ENCODE peak calls at places on chromosomes 13 and 19, in four cellular contexts. One of them, this sample, is unnamed.
A peak's percentile ranks its signal among the peaks of the same experiment; 100 is the strongest.

GRCh38 chr19:11268783-11269267 is 6.5 kb upstream of the DOCK6 start:
- DNase-seq in H1: no peak
- DNase-seq in K562: peak; percentile 62
- DNase-seq in HepG2: peak; percentile 60
- DNase-seq in this sample: no peak

GRCh38 chr19:4113398-4114088 is 10.4 kb downstream of the MAP2K2 start:
- DNase-seq in H1: no peak
- DNase-seq in K562: no peak
- DNase-seq in HepG2: no peak
- DNase-seq in this sample: no peak

GRCh38 chr19:35734889-35735288 is 7.4 kb downstream of the IGFLR1 start:
- DNase-seq in H1: no peak
- DNase-seq in K562: no peak
- DNase-seq in HepG2: no peak
- DNase-seq in this sample: no peak

GRCh38 chr19:2050349-2050990 is 574 bp downstream of the MKNK2 start:
- DNase-seq in H1: no peak
- DNase-seq in K562: no peak
- DNase-seq in HepG2: no peak
- DNase-seq in this sample: no peak

GRCh38 chr13:93680329-93680728 is 453.7 kb downstream of the GPC6 start:
- DNase-seq in H1: no peak
- DNase-seq in K562: no peak
- DNase-seq in HepG2: no peak
- DNase-seq in this sample: no peak

GRCh38 chr19:31535691-31536460 is 186.6 kb upstream of the TSHZ3 start:
- DNase-seq in H1: peak; percentile 23
- DNase-seq in K562: no peak
- DNase-seq in HepG2: no peak
- DNase-seq in this sample: no peak

GRCh38 chr13:103067751-103068563 is 1.7 kb upstream of the SLC10A2 start:
- DNase-seq in H1: peak; percentile 57
- DNase-seq in K562: no peak
- DNase-seq in HepG2: no peak
- DNase-seq in this sample: no peak

GRCh38 chr13:79295906-79296564 is 110.0 kb downstream of the RBM26 start:
- DNase-seq in H1: no peak
- DNase-seq in K562: no peak
- DNase-seq in HepG2: no peak
- DNase-seq in this sample: no peak

GRCh38 chr19:3450796-3451411 is 29.4 kb downstream of the SMIM24 start:
- DNase-seq in H1: no peak
- DNase-seq in K562: no peak
- DNase-seq in HepG2: peak; percentile 39
- DNase-seq in this sample: peak; percentile 98

GRCh38 chr13:28337196-28338045 is 157.5 kb downstream of the FLT1 start:
- DNase-seq in H1: no peak
- DNase-seq in K562: no peak
- DNase-seq in HepG2: no peak
- DNase-seq in this sample: no peak

GRCh38 chr19:55173717-55174409 is 6.2 kb downstream of the SYT5 start:
- DNase-seq in H1: peak; percentile 99
- DNase-seq in K562: peak; percentile 94
- DNase-seq in HepG2: peak; percentile 39
- DNase-seq in this sample: peak; percentile 93

GRCh38 chr13:31049833-31050232 is 111.9 kb downstream of the HSPH1 start:
- DNase-seq in H1: no peak
- DNase-seq in K562: no peak
- DNase-seq in HepG2: no peak
- DNase-seq in this sample: no peak

GRCh38 chr13:30668305-30668704 is 50.6 kb downstream of the USPL1 start:
- DNase-seq in H1: no peak
- DNase-seq in K562: no peak
- DNase-seq in HepG2: peak; percentile 93
- DNase-seq in this sample: no peak

GRCh38 chr19:35053667-35054293 is 12.3 kb downstream of the HPN start:
- DNase-seq in H1: no peak
- DNase-seq in K562: no peak
- DNase-seq in HepG2: no peak
- DNase-seq in this sample: no peak

GRCh38 chr19:33962161-33962560 is 165.5 kb downstream of the KCTD15 start:
- DNase-seq in H1: no peak
- DNase-seq in K562: no peak
- DNase-seq in HepG2: no peak
- DNase-seq in this sample: no peak

GRCh38 chr13:80131204-80131603 is 209.7 kb downstream of the SPRY2 start:
- DNase-seq in H1: no peak
- DNase-seq in K562: no peak
- DNase-seq in HepG2: no peak
- DNase-seq in this sample: peak; percentile 49

GRCh38 chr19:30236006-30236405 is 136.2 kb upstream of the ZNF536 start:
- DNase-seq in H1: no peak
- DNase-seq in K562: no peak
- DNase-seq in HepG2: no peak
- DNase-seq in this sample: no peak

GRCh38 chr13:46609726-46610125 is 56.8 kb downstream of the LRCH1 start:
- DNase-seq in H1: no peak
- DNase-seq in K562: no peak
- DNase-seq in HepG2: no peak
- DNase-seq in this sample: no peak

GRCh38 chr13:95553271-95553588 is 710 bp downstream of the CLDN10 start:
- DNase-seq in H1: no peak
- DNase-seq in K562: no peak
- DNase-seq in HepG2: no peak
- DNase-seq in this sample: no peak

GRCh38 chr19:20367811-20368294 is 197.7 kb downstream of the ZNF737 start:
- DNase-seq in H1: peak; percentile 62
- DNase-seq in K562: no peak
- DNase-seq in HepG2: no peak
- DNase-seq in this sample: no peak

GRCh38 chr13:105918842-105919741 is 616.4 kb downstream of the EFNB2 start:
- DNase-seq in H1: no peak
- DNase-seq in K562: no peak
- DNase-seq in HepG2: peak; percentile 3
- DNase-seq in this sample: peak; percentile 73

GRCh38 chr13:48448963-48449614 is 36.2 kb upstream of the LPAR6 start:
- DNase-seq in H1: no peak
- DNase-seq in K562: no peak
- DNase-seq in HepG2: no peak
- DNase-seq in this sample: no peak

GRCh38 chr19:16197188-16197621 is 506 bp upstream of the AP1M1 start:
- DNase-seq in H1: no peak
- DNase-seq in K562: no peak
- DNase-seq in HepG2: peak; percentile 61
- DNase-seq in this sample: no peak

GRCh38 chr13:79492313-79492798 is 11.4 kb downstream of the NDFIP2 start:
- DNase-seq in H1: no peak
- DNase-seq in K562: no peak
- DNase-seq in HepG2: no peak
- DNase-seq in this sample: no peak

GRCh38 chr13:20441879-20442278 is 83.8 kb downstream of the CRYL1 start:
- DNase-seq in H1: no peak
- DNase-seq in K562: no peak
- DNase-seq in HepG2: no peak
- DNase-seq in this sample: no peak

GRCh38 chr13:38348890-38349289 is 761 bp upstream of the UFM1 start:
- DNase-seq in H1: no peak
- DNase-seq in K562: peak; percentile 13
- DNase-seq in HepG2: no peak
- DNase-seq in this sample: peak; percentile 9

GRCh38 chr13:104106705-104107393 is 1040.6 kb upstream of the SLC10A2 start:
- DNase-seq in H1: peak; percentile 47
- DNase-seq in K562: no peak
- DNase-seq in HepG2: no peak
- DNase-seq in this sample: no peak

GRCh38 chr19:29501816-29502580 is 23.8 kb upstream of the VSTM2B start:
- DNase-seq in H1: no peak
- DNase-seq in K562: no peak
- DNase-seq in HepG2: no peak
- DNase-seq in this sample: no peak

GRCh38 chr13:81021284-81021683 is 680.4 kb upstream of the SPRY2 start:
- DNase-seq in H1: no peak
- DNase-seq in K562: no peak
- DNase-seq in HepG2: peak; percentile 0
- DNase-seq in this sample: no peak

GRCh38 chr13:82766732-82767321 is 1115.4 kb downstream of the SLITRK1 start:
- DNase-seq in H1: no peak
- DNase-seq in K562: no peak
- DNase-seq in HepG2: no peak
- DNase-seq in this sample: no peak

GRCh38 chr19:15248648-15249559 is 16.7 kb upstream of the EPHX3 start:
- DNase-seq in H1: no peak
- DNase-seq in K562: no peak
- DNase-seq in HepG2: no peak
- DNase-seq in this sample: peak; percentile 65

DNA sequence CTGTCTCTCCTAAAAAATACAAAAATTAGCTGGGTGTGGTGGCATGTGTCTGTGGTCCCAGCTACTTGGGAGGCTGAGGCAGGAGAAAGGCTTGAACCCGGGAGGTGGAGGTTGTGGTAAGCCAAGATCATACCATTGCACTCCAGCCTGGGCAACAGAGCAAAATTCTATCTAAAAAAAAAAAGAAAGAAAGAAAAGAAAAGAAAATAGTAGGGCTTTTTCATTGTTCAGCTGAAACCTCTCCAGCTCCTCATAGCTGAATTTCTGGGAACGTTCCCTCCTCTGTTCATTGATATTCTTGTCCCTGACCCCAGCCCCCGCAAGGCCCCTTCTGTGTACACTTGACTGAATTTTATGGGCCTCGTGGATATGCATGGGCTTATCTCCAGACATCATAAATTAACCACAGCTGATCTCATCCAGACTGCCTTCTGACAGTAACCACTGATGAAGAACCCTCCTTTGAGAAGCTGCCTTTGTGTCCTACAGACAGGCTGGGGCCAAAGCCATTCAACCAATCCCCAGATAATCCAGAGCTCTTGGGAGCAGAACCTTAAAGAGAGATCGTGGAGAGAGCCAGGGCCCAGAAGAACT is at the start of gene ELSPBP1:
- DNase-seq in H1: no peak
- DNase-seq in K562: no peak
- DNase-seq in HepG2: no peak
- DNase-seq in this sample: no peak
- TF ChIP-seq PHF8 in H1: no peak
- TF ChIP-seq PHF8 in K562: no peak
- TF ChIP-seq PHF8 in HepG2: no peak
- TF ChIP-seq PHF8 in this sample: no peak

DNA sequence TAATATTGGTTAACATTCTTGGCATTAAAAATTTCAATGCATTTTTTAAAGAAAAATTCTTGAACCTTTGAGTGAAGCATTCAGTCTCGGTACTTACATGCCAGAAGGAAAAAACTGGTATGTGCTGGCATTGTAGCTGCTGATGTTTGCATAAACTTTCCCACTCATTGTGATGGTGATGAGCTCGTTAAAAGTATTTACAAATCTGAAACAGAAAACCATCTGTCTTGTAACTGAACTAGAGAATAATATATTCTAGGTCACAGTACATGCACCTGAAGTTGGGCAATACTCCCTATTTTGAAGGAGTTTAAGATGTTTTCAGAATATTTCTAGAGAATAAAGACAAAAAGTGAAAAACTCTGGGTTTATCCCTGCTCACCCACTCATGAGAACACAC is 64.1 kb downstream of the SLC15A1 start:
- DNase-seq in H1: no peak
- DNase-seq in K562: no peak
- DNase-seq in HepG2: no peak
- DNase-seq in this sample: no peak
- H3K4me1 ChIP-seq in H1: peaks cover 14% of the 10 kb centered on the region
- H3K4me1 ChIP-seq in K562: no peaks in the 10 kb centered on the region
- H3K4me1 ChIP-seq in HepG2: no peaks in the 10 kb centered on the region
- H3K4me1 ChIP-seq in this sample: no peaks in the 10 kb centered on the region

GRCh38 chr13:110137677-110138008 is 169.3 kb downstream of the COL4A1 start:
- DNase-seq in H1: no peak
- DNase-seq in K562: peak; percentile 30
- DNase-seq in HepG2: peak; percentile 15
- DNase-seq in this sample: peak; percentile 56

GRCh38 chr13:110138700-110139036 is 168.3 kb downstream of the COL4A1 start:
- DNase-seq in H1: no peak
- DNase-seq in K562: no peak
- DNase-seq in HepG2: no peak
- DNase-seq in this sample: no peak

GRCh38 chr13:110136660-110137585 is 170.0 kb downstream of the COL4A1 start:
- DNase-seq in H1: no peak
- DNase-seq in K562: no peak
- DNase-seq in HepG2: no peak
- DNase-seq in this sample: no peak

GRCh38 chr13:110140099-110140498 is 166.9 kb downstream of the COL4A1 start:
- DNase-seq in H1: no peak
- DNase-seq in K562: no peak
- DNase-seq in HepG2: no peak
- DNase-seq in this sample: no peak

DNA sequence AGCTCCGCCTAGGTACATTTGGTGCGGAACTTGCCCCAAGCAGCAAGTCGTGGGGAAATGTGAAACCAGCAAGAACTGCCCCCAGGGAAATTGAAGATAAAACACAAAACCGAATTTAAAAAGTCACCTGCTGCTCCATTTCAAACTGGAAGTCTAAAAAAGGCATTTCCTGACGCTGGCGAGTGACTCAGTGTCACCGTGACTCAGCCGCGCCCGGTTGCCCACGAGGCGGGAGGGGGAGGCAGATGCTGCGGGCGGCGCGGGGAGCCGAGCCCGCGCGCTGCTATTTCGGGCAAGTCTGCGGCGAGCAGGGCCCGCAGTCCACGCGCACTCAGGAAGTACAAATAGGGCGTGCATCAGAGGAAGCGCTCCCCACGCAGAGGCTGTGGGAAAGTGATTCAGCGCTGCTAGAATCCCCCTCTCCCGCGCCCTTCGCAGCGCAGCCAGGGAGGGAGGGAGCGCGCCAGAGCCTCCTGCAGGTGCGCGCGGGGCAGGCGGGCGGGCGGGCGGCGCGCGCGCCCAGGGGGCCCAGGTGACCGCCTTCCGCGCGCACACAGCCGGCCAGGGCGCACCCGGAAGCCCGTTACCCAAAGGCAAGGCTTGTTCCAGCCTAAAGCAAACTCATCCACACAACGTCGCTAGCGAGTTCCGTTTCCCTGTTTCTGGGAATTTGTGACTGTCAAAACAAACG is 168.8 kb downstream of the COL4A1 start:
- DNase-seq in H1: no peak
- DNase-seq in K562: peak; percentile 56
- DNase-seq in HepG2: peak; percentile 8
- DNase-seq in this sample: peak; percentile 57
- TF ChIP-seq PHF8 in H1: peak; percentile 43
- TF ChIP-seq PHF8 in K562: peak; percentile 21
- TF ChIP-seq PHF8 in HepG2: no peak
- TF ChIP-seq PHF8 in this sample: no peak

GRCh38 chr19:40800997-40801377 is 2.0 kb downstream of the EGLN2 start:
- DNase-seq in H1: no peak
- DNase-seq in K562: no peak
- DNase-seq in HepG2: no peak
- DNase-seq in this sample: no peak
- H3K4me1 ChIP-seq in H1: peaks cover 30% of the 10 kb centered on the region
- H3K4me1 ChIP-seq in K562: peaks cover 71% of the 10 kb centered on the region
- H3K4me1 ChIP-seq in HepG2: peaks cover 66% of the 10 kb centered on the region
- H3K4me1 ChIP-seq in this sample: peaks cover 55% of the 10 kb centered on the region

GRCh38 chr13:100333141-100333540 is 244.2 kb downstream of the PCCA start:
- DNase-seq in H1: no peak
- DNase-seq in K562: no peak
- DNase-seq in HepG2: no peak
- DNase-seq in this sample: no peak
- TF ChIP-seq PHF8 in H1: no peak
- TF ChIP-seq PHF8 in K562: no peak
- TF ChIP-seq PHF8 in HepG2: no peak
- TF ChIP-seq PHF8 in this sample: no peak

This sample was measured in A549.